ENCODE peak calls at places on chromosomes 2 and 18, in ten cellular contexts. One of them, this sample, is unnamed.

GRCh38 chr2:117269574-117269973 is 544.9 kb upstream of the DDX18 start:
- DNase-seq in NAMALWA: no peak
- DNase-seq in NCI-H774: no peak
- DNase-seq in uterus: no peak
- DNase-seq in NCI-H2171 treated with DMSO at 0.1 percent for 48 hours: no peak
- DNase-seq in IMR-90: no peak
- DNase-seq in activated CD4-positive, alpha-beta T cell treated with anti-CD3 and anti-CD28 coated beads, Interleukin-2, amount 50 U/mL, for 1 hour: no peak
- DNase-seq in CD4-positive, alpha-beta T cell: no peak
- DNase-seq in H54: no peak
- DNase-seq in fibroblast of the aortic adventitia: no peak
- DNase-seq in this sample: no peak

GRCh38 chr2:196233808-196234501 is 62.6 kb upstream of the STK17B start:
- DNase-seq in NAMALWA: peak
- DNase-seq in NCI-H774: no peak
- DNase-seq in uterus: no peak
- DNase-seq in NCI-H2171 treated with DMSO at 0.1 percent for 48 hours: no peak
- DNase-seq in IMR-90: peak
- DNase-seq in activated CD4-positive, alpha-beta T cell treated with anti-CD3 and anti-CD28 coated beads, Interleukin-2, amount 50 U/mL, for 1 hour: no peak
- DNase-seq in CD4-positive, alpha-beta T cell: no peak
- DNase-seq in H54: no peak
- DNase-seq in fibroblast of the aortic adventitia: peak
- DNase-seq in this sample: no peak

GRCh38 chr18:61861372-61861771 is 31.4 kb downstream of the RNF152 start:
- DNase-seq in NAMALWA: no peak
- DNase-seq in NCI-H774: no peak
- DNase-seq in uterus: no peak
- DNase-seq in NCI-H2171 treated with DMSO at 0.1 percent for 48 hours: no peak
- DNase-seq in IMR-90: no peak
- DNase-seq in activated CD4-positive, alpha-beta T cell treated with anti-CD3 and anti-CD28 coated beads, Interleukin-2, amount 50 U/mL, for 1 hour: no peak
- DNase-seq in CD4-positive, alpha-beta T cell: no peak
- DNase-seq in H54: no peak
- DNase-seq in fibroblast of the aortic adventitia: no peak
- DNase-seq in this sample: no peak

GRCh38 chr18:10252952-10253680 is 201.3 kb upstream of the APCDD1 start:
- DNase-seq in NAMALWA: no peak
- DNase-seq in NCI-H774: peak
- DNase-seq in uterus: no peak
- DNase-seq in NCI-H2171 treated with DMSO at 0.1 percent for 48 hours: no peak
- DNase-seq in IMR-90: no peak
- DNase-seq in activated CD4-positive, alpha-beta T cell treated with anti-CD3 and anti-CD28 coated beads, Interleukin-2, amount 50 U/mL, for 1 hour: no peak
- DNase-seq in CD4-positive, alpha-beta T cell: no peak
- DNase-seq in H54: no peak
- DNase-seq in fibroblast of the aortic adventitia: no peak
- DNase-seq in this sample: no peak

GRCh38 chr2:74917702-74918619 is 40.5 kb upstream of the POLE4 start:
- DNase-seq in NAMALWA: peak
- DNase-seq in NCI-H774: no peak
- DNase-seq in uterus: no peak
- DNase-seq in NCI-H2171 treated with DMSO at 0.1 percent for 48 hours: no peak
- DNase-seq in IMR-90: peak
- DNase-seq in activated CD4-positive, alpha-beta T cell treated with anti-CD3 and anti-CD28 coated beads, Interleukin-2, amount 50 U/mL, for 1 hour: no peak
- DNase-seq in CD4-positive, alpha-beta T cell: no peak
- DNase-seq in H54: peak
- DNase-seq in fibroblast of the aortic adventitia: peak
- DNase-seq in this sample: no peak

GRCh38 chr18:67260841-67261240 is 255.7 kb downstream of the DSEL start:
- DNase-seq in NAMALWA: no peak
- DNase-seq in NCI-H774: no peak
- DNase-seq in uterus: no peak
- DNase-seq in NCI-H2171 treated with DMSO at 0.1 percent for 48 hours: no peak
- DNase-seq in IMR-90: peak
- DNase-seq in activated CD4-positive, alpha-beta T cell treated with anti-CD3 and anti-CD28 coated beads, Interleukin-2, amount 50 U/mL, for 1 hour: no peak
- DNase-seq in CD4-positive, alpha-beta T cell: no peak
- DNase-seq in H54: no peak
- DNase-seq in fibroblast of the aortic adventitia: no peak
- DNase-seq in this sample: no peak

GRCh38 chr2:237895544-237896506 is 36.4 kb downstream of the RAMP1 start:
- DNase-seq in NAMALWA: no peak
- DNase-seq in NCI-H774: no peak
- DNase-seq in uterus: peak
- DNase-seq in NCI-H2171 treated with DMSO at 0.1 percent for 48 hours: peak
- DNase-seq in IMR-90: no peak
- DNase-seq in activated CD4-positive, alpha-beta T cell treated with anti-CD3 and anti-CD28 coated beads, Interleukin-2, amount 50 U/mL, for 1 hour: no peak
- DNase-seq in CD4-positive, alpha-beta T cell: no peak
- DNase-seq in H54: peak
- DNase-seq in fibroblast of the aortic adventitia: no peak
- DNase-seq in this sample: no peak

GRCh38 chr2:240818543-240819403 is 1.2 kb downstream of the KIF1A start:
- DNase-seq in NAMALWA: no peak
- DNase-seq in NCI-H774: peak
- DNase-seq in uterus: no peak
- DNase-seq in NCI-H2171 treated with DMSO at 0.1 percent for 48 hours: peak
- DNase-seq in IMR-90: no peak
- DNase-seq in activated CD4-positive, alpha-beta T cell treated with anti-CD3 and anti-CD28 coated beads, Interleukin-2, amount 50 U/mL, for 1 hour: no peak
- DNase-seq in CD4-positive, alpha-beta T cell: no peak
- DNase-seq in H54: no peak
- DNase-seq in fibroblast of the aortic adventitia: no peak
- DNase-seq in this sample: no peak

GRCh38 chr2:167988296-167988695 is 259.1 kb downstream of the STK39 start:
- DNase-seq in NAMALWA: no peak
- DNase-seq in NCI-H774: no peak
- DNase-seq in uterus: no peak
- DNase-seq in NCI-H2171 treated with DMSO at 0.1 percent for 48 hours: no peak
- DNase-seq in IMR-90: no peak
- DNase-seq in activated CD4-positive, alpha-beta T cell treated with anti-CD3 and anti-CD28 coated beads, Interleukin-2, amount 50 U/mL, for 1 hour: no peak
- DNase-seq in CD4-positive, alpha-beta T cell: no peak
- DNase-seq in H54: no peak
- DNase-seq in fibroblast of the aortic adventitia: no peak
- DNase-seq in this sample: no peak